ENCODE peak calls at places on chromosomes 12 and 14, in nine cellular contexts. X, F, B, K, A, W, J, Z and G are unnamed samples.

GRCh38 chr14:45201908-45202307 is 51.1 kb downstream of the MIS18BP1 start:
- DNase-seq in F (peak), K (no peak), J (no peak), B (no peak), W (no peak), X (no peak), A (no peak), Z (no peak), G (no peak)

GRCh38 chr12:386651-387050 is 2.5 kb downstream of the KDM5A start:
- DNase-seq in Z (no peak), F (peak), A (no peak), J (no peak), W (no peak), X (no peak), K (no peak), B (no peak), G (no peak)

GRCh38 chr12:109727746-109728726 is 14.4 kb downstream of the FAM222A start:
- DNase-seq in J (peak), Z (no peak), B (no peak), K (peak), A (no peak), F (no peak), X (no peak), W (no peak), G (no peak)

GRCh38 chr12:90984114-90984513 is 20.7 kb downstream of the EPYC start:
- DNase-seq in A (no peak), K (no peak), Z (no peak), B (no peak), W (no peak), J (no peak), X (no peak), F (no peak), G (no peak)

GRCh38 chr14:20614038-20614840 is 23.1 kb upstream of the RNASE12 start:
- DNase-seq in J (no peak), B (no peak), W (no peak), A (no peak), X (no peak), Z (no peak), K (no peak), F (peak), G (no peak)

GRCh38 chr12:51678086-51678724 is 87.2 kb downstream of the SCN8A start:
- DNase-seq in B (no peak), K (no peak), W (peak), X (no peak), F (peak), A (no peak), J (peak), Z (no peak), G (no peak)

GRCh38 chr12:99611117-99611516 is 36.4 kb upstream of the GARIN6 start:
- DNase-seq in J (no peak), K (no peak), F (peak), Z (no peak), X (no peak), A (no peak), W (no peak), B (no peak), G (no peak)

GRCh38 chr14:104228716-104229620 is 90.6 kb downstream of the KIF26A start:
- DNase-seq in B (no peak), F (no peak), J (no peak), X (no peak), W (no peak), K (no peak), A (no peak), Z (no peak), G (no peak)

GRCh38 chr12:6688543-6688999 is 604 bp downstream of the ZNF384 start:
- DNase-seq in B (peak), J (no peak), Z (peak), F (no peak), X (no peak), W (no peak), A (no peak), K (no peak), G (no peak)

GRCh38 chr12:60684988-60685655 is 1089.3 kb downstream of the SLC16A7 start:
- DNase-seq in J (no peak), X (no peak), F (no peak), A (no peak), W (no peak), Z (no peak), K (no peak), B (no peak), G (no peak)

GRCh38 chr12:96486751-96487150 is 2.6 kb upstream of the CFAP54 start:
- DNase-seq in B (no peak), J (no peak), A (no peak), X (no peak), Z (no peak), W (no peak), F (no peak), K (no peak), G (no peak)

GRCh38 chr14:88872976-88873375 is 48.5 kb downstream of the TTC8 start:
- DNase-seq in A (no peak), X (no peak), F (no peak), Z (no peak), K (no peak), J (no peak), W (no peak), B (no peak), G (no peak)

GRCh38 chr12:116537149-116537904 is 21.9 kb upstream of the MAP1LC3B2 start:
- DNase-seq in Z (no peak), W (no peak), X (no peak), A (no peak), B (no peak), J (no peak), K (no peak), F (no peak), G (no peak)

GRCh38 chr12:128338344-128338743 is 71.4 kb downstream of the TMEM132C start:
- DNase-seq in F (no peak), J (no peak), K (no peak), W (no peak), A (no peak), X (no peak), Z (no peak), B (no peak), G (no peak)

GRCh38 chr14:92686763-92687427 is 61.5 kb downstream of the LGMN start:
- DNase-seq in K (peak), A (no peak), X (no peak), F (peak), W (peak), J (peak), Z (peak), B (peak), G (no peak)

GRCh38 chr12:126944684-126945083 is 1322.3 kb upstream of the TMEM132C start:
- DNase-seq in K (no peak), W (no peak), X (no peak), B (no peak), F (no peak), Z (no peak), J (no peak), A (no peak), G (no peak)

GRCh38 chr14:33686218-33686617 is 264.7 kb downstream of the EGLN3 start:
- DNase-seq in W (no peak), X (peak), J (no peak), B (no peak), A (peak), Z (no peak), K (no peak), F (peak), G (no peak)